ENCODE peak calls at places on chromosomes 1 and 21, in six cellular contexts. O, T, U, B, H and Y are unnamed samples.

GRCh38 chr1:199176713-199177112 is 537.9 kb downstream of the PTPRC start:
- DNase-seq in O (no peak), B (no peak), U (no peak), T (no peak), H (no peak), Y (no peak)

GRCh38 chr21:29299906-29300546 is 1.3 kb downstream of the BACH1 start:
- DNase-seq in B (peak), H (peak), T (peak), O (peak), U (peak), Y (peak)

GRCh38 chr21:17819878-17820232 is 699 bp upstream of the C21orf91 start:
- DNase-seq in O (no peak), B (peak), H (no peak), U (no peak), T (peak), Y (no peak)

GRCh38 chr1:203214889-203215288 is 14.6 kb downstream of the CHIT1 start:
- DNase-seq in T (no peak), U (no peak), B (no peak), H (no peak), O (no peak), Y (no peak)

GRCh38 chr21:38985423-38986378 is 180.0 kb downstream of the ETS2 start:
- DNase-seq in H (peak), U (peak), T (peak), O (peak), B (peak), Y (peak)

GRCh38 chr21:41777934-41778815 is 11.3 kb upstream of the RIPK4 start:
- DNase-seq in H (peak), U (peak), B (peak), T (peak), O (peak), Y (peak)

GRCh38 chr1:215269955-215270354 is 187.4 kb downstream of the KCNK2 start:
- DNase-seq in B (no peak), T (no peak), O (no peak), U (no peak), H (no peak), Y (no peak)

GRCh38 chr1:44950434-44950833 is 36.0 kb downstream of the EIF2B3 start:
- DNase-seq in O (no peak), U (no peak), B (no peak), H (no peak), T (no peak), Y (no peak)

GRCh38 chr1:84505167-84506001 is 802 bp upstream of the SPATA1 start:
- DNase-seq in O (peak), H (peak), U (peak), B (no peak), T (peak), Y (no peak)

GRCh38 chr1:160325252-160325651 is 17.8 kb downstream of the COPA start:
- DNase-seq in H (no peak), T (peak), U (no peak), B (no peak), O (no peak), Y (no peak)

GRCh38 chr21:31198575-31198974 is 145.5 kb downstream of the TIAM1 start:
- DNase-seq in T (peak), B (no peak), O (peak), U (peak), H (no peak), Y (peak)

GRCh38 chr1:22442212-22442894 is 9.3 kb upstream of the ZBTB40 start:
- DNase-seq in H (no peak), T (no peak), U (no peak), O (no peak), B (no peak), Y (no peak)

GRCh38 chr1:39852214-39852791 is 31.0 kb downstream of the TRIT1 start:
- DNase-seq in U (no peak), H (no peak), O (peak), T (peak), B (no peak), Y (no peak)

GRCh38 chr1:111992396-111992985 is 3.0 kb upstream of the KCND3 start:
- DNase-seq in O (no peak), U (no peak), T (no peak), B (no peak), H (no peak), Y (no peak)

GRCh38 chr1:156797212-156797871 is 19.3 kb downstream of the SH2D2A start:
- DNase-seq in H (no peak), U (peak), O (peak), T (peak), B (peak), Y (peak)

GRCh38 chr1:229643996-229644748 is 18.1 kb downstream of the URB2 start:
- DNase-seq in O (peak), T (no peak), U (peak), B (no peak), H (no peak), Y (peak)

GRCh38 chr1:7149080-7149838 is 364.0 kb downstream of the CAMTA1 start:
- DNase-seq in T (no peak), O (peak), B (no peak), H (peak), U (peak), Y (peak)

GRCh38 chr1:109240158-109241152 is 8.9 kb upstream of the CELSR2 start:
- DNase-seq in O (peak), U (peak), H (peak), B (peak), T (peak), Y (peak)

GRCh38 chr1:150516616-150517015 is 1.1 kb downstream of the FALEC start:
- DNase-seq in O (no peak), H (no peak), T (peak), U (no peak), B (no peak), Y (no peak)